ENCODE peak calls at places on chromosomes 7 and 10, in five cellular contexts. V is endothelial cell of umbilical vein, T is adrenal gland, Z is tibial artery, S is GM12865. X is an unnamed sample.

GRCh38 chr7:33841658-33842057 is 63.7 kb upstream of the BMPER start:
- DNase-seq in S (no peak), V (peak), Z (no peak), T (peak), X (no peak)

GRCh38 chr10:129035052-129035805 is 431.8 kb upstream of the MGMT start:
- DNase-seq in V (peak), T (no peak), Z (no peak), S (peak), X (no peak)

GRCh38 chr7:114519215-114519614 is 104.6 kb downstream of the FOXP2 start:
- DNase-seq in V (no peak), S (no peak), T (no peak), Z (no peak), X (no peak)

GRCh38 chr7:12234334-12234733 is 23.2 kb downstream of the TMEM106B start:
- DNase-seq in T (no peak), S (no peak), V (no peak), Z (no peak), X (no peak)

GRCh38 chr7:44801890-44802289 is 5.4 kb downstream of the PPIA start:
- DNase-seq in T (no peak), Z (no peak), S (no peak), V (no peak), X (no peak)

GRCh38 chr7:26189000-26189539 is 11.5 kb downstream of the HNRNPA2B1 start:
- DNase-seq in S (no peak), Z (no peak), V (no peak), T (no peak), X (no peak)

GRCh38 chr10:93560541-93560940 is 5.9 kb upstream of the FFAR4 start:
- DNase-seq in V (no peak), T (no peak), Z (no peak), S (no peak), X (no peak)

GRCh38 chr7:51309361-51310130 is 7.1 kb downstream of the COBL start:
- DNase-seq in Z (no peak), V (no peak), S (no peak), T (no peak), X (no peak)

GRCh38 chr10:120221873-120222485 is 235.0 kb upstream of the PLPP4 start:
- DNase-seq in T (no peak), V (peak), S (peak), Z (no peak), X (no peak)

GRCh38 chr7:131374821-131375220 is 47.1 kb downstream of the MKLN1 start:
- DNase-seq in Z (no peak), S (no peak), V (no peak), T (peak), X (no peak)

GRCh38 chr7:78151229-78151628 is 352.7 kb downstream of the PHTF2 start:
- DNase-seq in V (no peak), Z (no peak), S (no peak), T (peak), X (no peak)

GRCh38 chr10:74153123-74153522 is 2.1 kb downstream of the ADK start:
- DNase-seq in T (no peak), V (no peak), Z (no peak), S (no peak), X (no peak)

GRCh38 chr7:86665669-86666068 is 22.0 kb downstream of the GRM3 start:
- DNase-seq in S (no peak), V (no peak), Z (no peak), T (no peak), X (no peak)

GRCh38 chr10:13276749-13277394 is 23.0 kb downstream of the PHYH start:
- DNase-seq in V (no peak), T (no peak), Z (no peak), S (no peak), X (no peak)
- TF ChIP-seq CTCF in V (no peak), T (no peak), Z (no peak), S (no peak), X (no peak)

GRCh38 chr10:110358869-110359629 is 54.3 kb upstream of the SMNDC1 start:
- DNase-seq in T (no peak), V (no peak), S (no peak), Z (no peak), X (no peak)
- TF ChIP-seq CTCF in T (no peak), V (no peak), S (no peak), Z (no peak), X (no peak)

GRCh38 chr10:86945361-86946214 is 11.8 kb downstream of the MMRN2 start:
- DNase-seq in Z (peak), T (peak), V (no peak), S (no peak), X (no peak)
- TF ChIP-seq CTCF in Z (peak), T (no peak), V (peak), S (no peak), X (no peak)

GRCh38 chr10:75887369-75887768 is 455.9 kb downstream of the LRMDA start:
- DNase-seq in Z (no peak), V (no peak), T (no peak), S (no peak), X (no peak)
- TF ChIP-seq CTCF in Z (no peak), V (no peak), T (no peak), S (no peak), X (no peak)

DNA sequence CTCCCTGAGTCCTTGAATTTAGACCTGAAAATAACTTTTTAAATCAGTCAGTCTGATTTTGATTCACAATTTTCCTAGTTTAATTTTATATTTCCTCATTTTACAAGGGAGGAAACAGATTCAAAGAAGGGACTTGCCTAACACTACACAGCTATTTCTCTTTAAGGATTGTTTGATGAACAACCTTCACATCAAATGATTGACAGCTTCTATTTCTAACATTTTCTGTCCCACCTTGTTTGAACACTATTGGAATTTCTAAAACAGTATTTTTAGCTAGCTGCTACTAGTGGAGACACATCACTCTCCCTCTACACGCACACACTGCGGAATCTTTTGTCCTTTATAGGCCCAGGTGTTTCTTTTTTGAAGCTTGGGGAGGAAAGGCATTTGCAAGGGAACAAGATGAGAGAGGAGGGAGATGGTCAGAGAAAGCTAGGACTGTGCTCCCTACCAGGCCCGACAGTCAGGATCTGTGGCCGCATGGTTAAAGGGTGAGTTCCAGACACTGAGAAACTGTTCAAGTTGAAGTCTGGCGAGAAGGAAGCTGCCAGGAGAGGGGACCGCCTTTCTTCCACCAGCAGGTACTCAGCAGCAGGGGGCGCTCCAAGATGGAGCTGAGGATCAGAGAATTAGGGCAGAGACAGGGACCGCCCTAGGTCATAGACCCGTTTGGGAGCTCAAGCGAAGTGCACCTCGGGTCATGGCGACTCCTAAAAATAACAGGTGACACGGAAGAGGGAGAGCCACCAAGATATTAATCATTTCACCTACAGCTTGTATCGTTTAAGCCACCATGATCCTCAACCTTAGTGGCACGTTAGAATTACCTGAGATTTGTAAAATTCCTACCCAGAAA is 49.7 kb downstream of the DNAJC12 start:
- DNase-seq in S (peak), Z (no peak), V (peak), T (peak), X (no peak)
- TF ChIP-seq CTCF in S (peak), Z (no peak), V (peak), T (peak), X (no peak)

GRCh38 chr7:36755484-36755883 is 31.2 kb upstream of the AOAH start:
- DNase-seq in S (peak), Z (no peak), V (no peak), T (no peak), X (no peak)
- TF ChIP-seq CTCF in S (no peak), Z (no peak), V (no peak), T (no peak), X (no peak)

GRCh38 chr7:91043181-91043580 is 221.1 kb upstream of the FZD1 start:
- DNase-seq in T (no peak), S (no peak), V (peak), Z (no peak), X (no peak)
- TF ChIP-seq CTCF in T (no peak), S (no peak), V (no peak), Z (no peak), X (no peak)

GRCh38 chr10:58734116-58734515 is 221.4 kb downstream of the BICC1 start:
- DNase-seq in Z (no peak), S (no peak), V (no peak), T (no peak), X (no peak)
- TF ChIP-seq CTCF in Z (peak), S (no peak), V (no peak), T (no peak), X (no peak)

GRCh38 chr7:28627263-28627653 is 214.9 kb downstream of the CREB5 start:
- DNase-seq in V (no peak), Z (no peak), T (no peak), S (no peak), X (no peak)
- TF ChIP-seq CTCF in V (no peak), Z (no peak), T (no peak), S (no peak), X (no peak)

X was measured in omental fat pad.